ENCODE peak calls at places on chromosomes 1 and 21, in six cellular contexts. N is A549, J is ovary, E is PC-3, T is PC-9, G is AG10803. A is an unnamed sample.
A peak's percentile ranks its signal among the peaks of the same experiment; 100 is the strongest.

GRCh38 chr1:183070923-183071618 is 47.9 kb downstream of the LAMC1 start:
- DNase-seq in N (no peak), J (no peak), E (peak; percentile 69), T (no peak), G (peak; percentile 98), A (peak; percentile 61)

GRCh38 chr1:160209041-160209655 is 4.0 kb downstream of the PEA15 start:
- DNase-seq in N (no peak), J (no peak), E (no peak), T (no peak), G (no peak), A (no peak)

GRCh38 chr1:202029171-202029665 is 18.8 kb downstream of the ELF3 start:
- DNase-seq in N (peak; percentile 75), J (no peak), E (peak; percentile 88), T (peak; percentile 56), G (peak; percentile 76), A (peak; percentile 73)

GRCh38 chr1:32848354-32849063 is 22.2 kb downstream of the FNDC5 start:
- DNase-seq in N (no peak), J (no peak), E (no peak), T (no peak), G (no peak), A (no peak)

GRCh38 chr21:34942911-34943310 is 106.2 kb downstream of the RUNX1 start:
- DNase-seq in N (no peak), J (no peak), E (no peak), T (no peak), G (no peak), A (no peak)

GRCh38 chr1:45721207-45721606 is 29.2 kb downstream of the IPP start:
- DNase-seq in N (no peak), J (no peak), E (no peak), T (no peak), G (peak; percentile 87), A (peak; percentile 4)

GRCh38 chr1:2821970-2822620 is 20.6 kb upstream of the TTC34 start:
- DNase-seq in N (peak; percentile 38), J (peak; percentile 26), E (peak; percentile 41), T (no peak), G (no peak), A (no peak)

GRCh38 chr1:41417746-41418145 is 56.5 kb downstream of the FOXO6 start:
- DNase-seq in N (no peak), J (no peak), E (no peak), T (no peak), G (no peak), A (no peak)

GRCh38 chr1:48931571-48932251 is 155.0 kb upstream of the BEND5 start:
- DNase-seq in N (no peak), J (no peak), E (peak; percentile 91), T (peak; percentile 2), G (peak; percentile 81), A (peak; percentile 6)

GRCh38 chr1:30702823-30703222 is 20.6 kb downstream of the MATN1 start:
- DNase-seq in N (no peak), J (no peak), E (no peak), T (no peak), G (no peak), A (no peak)

GRCh38 chr21:36330904-36331303 is 10.9 kb downstream of the MORC3 start:
- DNase-seq in N (peak; percentile 18), J (peak; percentile 35), E (peak; percentile 62), T (peak; percentile 32), G (peak; percentile 61), A (peak; percentile 71)

DNA sequence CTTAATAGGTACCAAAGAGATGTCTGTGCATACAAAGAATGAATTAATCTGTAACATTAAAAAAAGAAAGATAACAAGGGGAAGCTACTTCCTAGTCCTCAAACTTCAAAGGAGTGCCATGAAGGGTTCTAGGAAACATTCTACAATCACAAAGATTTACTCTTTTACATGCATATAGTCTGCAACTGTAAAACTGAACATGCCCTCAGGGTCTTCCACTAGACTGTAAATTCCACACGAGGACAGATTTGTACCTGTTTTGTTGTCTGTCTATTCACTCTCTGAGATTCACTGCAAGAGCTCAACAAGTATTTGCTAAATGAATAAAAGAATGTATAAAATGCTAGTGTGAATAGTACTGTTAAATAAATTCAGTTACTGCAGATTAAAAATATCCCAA is 4.4 kb downstream of the JAK1 start:
- DNase-seq in N (no peak), J (no peak), E (no peak), T (no peak), G (no peak), A (no peak)
- H3K4me3 ChIP-seq in N (no peak overlapping the region), J (no peak overlapping the region), E (no peak overlapping the region), T (no peak overlapping the region), G (no peak overlapping the region), A (no peak overlapping the region)

GRCh38 chr1:208461680-208462079 is 217.5 kb upstream of the PLXNA2 start:
- DNase-seq in N (peak; percentile 7), J (no peak), E (peak; percentile 37), T (no peak), G (no peak), A (no peak)
- TF ChIP-seq CTCF in N (no peak), J (no peak), E (peak; percentile 61), T (peak; percentile 59), G (peak; percentile 20), A (no peak)

GRCh38 chr1:189149547-189150375 is 1327.9 kb downstream of the BRINP3 start:
- DNase-seq in N (peak; percentile 7), J (no peak), E (no peak), T (no peak), G (no peak), A (no peak)
- H3K4me3 ChIP-seq in N (peak overlapping the region; percentile 30), J (no peak overlapping the region), E (no peak overlapping the region), T (no peak overlapping the region), G (no peak overlapping the region), A (no peak overlapping the region)

GRCh38 chr1:65792671-65793358 is at the start of gene PDE4B:
- DNase-seq in N (no peak), J (no peak), E (no peak), T (no peak), G (peak; percentile 36), A (no peak)
- TF ChIP-seq CTCF in N (no peak), J (no peak), E (no peak), T (no peak), G (no peak), A (no peak)

DNA sequence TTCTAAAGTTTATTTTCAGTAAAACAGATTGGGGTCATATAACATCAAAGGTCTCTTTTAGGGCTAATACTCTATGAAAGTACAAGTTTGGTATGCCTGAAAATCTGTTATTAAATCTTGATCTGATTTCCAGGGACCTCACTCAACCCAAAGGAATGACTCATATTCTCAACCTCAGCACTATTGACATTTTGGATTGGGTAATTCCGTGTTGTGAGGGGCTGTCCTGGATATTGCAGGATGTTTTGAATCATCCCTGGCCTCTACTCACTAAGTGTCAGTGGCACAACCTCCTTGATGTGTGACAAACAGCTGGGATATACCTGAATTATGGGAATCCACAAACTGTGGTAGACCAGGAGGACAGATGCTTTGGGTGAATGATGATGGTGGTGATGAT is 51.5 kb upstream of the CYP2J2 start:
- DNase-seq in N (no peak), J (no peak), E (no peak), T (no peak), G (peak; percentile 37), A (no peak)
- H3K4me3 ChIP-seq in N (no peak overlapping the region), J (no peak overlapping the region), E (no peak overlapping the region), T (no peak overlapping the region), G (no peak overlapping the region), A (no peak overlapping the region)

DNA sequence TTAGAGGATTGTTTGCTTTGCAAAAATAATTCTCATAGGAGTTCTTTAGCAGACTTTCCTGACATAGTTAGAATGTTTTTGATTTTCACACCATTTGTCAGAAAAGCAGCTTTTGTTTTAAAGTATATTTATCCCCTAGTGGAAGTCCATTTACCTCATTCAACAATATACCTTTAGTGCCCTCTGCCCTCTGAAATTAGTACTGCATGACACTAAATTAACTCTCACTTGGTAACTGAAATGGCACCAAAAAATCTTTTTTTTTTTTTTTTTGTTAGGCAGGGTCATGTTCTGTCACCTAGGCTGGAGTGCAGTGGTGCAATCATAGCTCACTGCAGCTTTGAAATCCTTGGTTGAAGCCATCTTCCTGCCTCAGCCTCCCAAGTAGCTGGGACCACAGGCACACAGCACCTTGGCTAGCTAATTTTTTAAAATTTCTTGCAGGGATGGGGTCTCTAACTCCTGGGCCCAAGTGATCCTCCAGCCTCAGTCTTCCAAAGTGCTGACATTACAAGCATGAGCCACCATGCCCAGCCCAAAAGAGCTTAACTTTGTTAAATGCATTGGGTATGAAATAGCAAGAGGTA is 13.6 kb downstream of the LRRC42 start:
- DNase-seq in N (peak; percentile 33), J (no peak), E (peak; percentile 70), T (no peak), G (peak; percentile 44), A (peak; percentile 47)
- TF ChIP-seq CTCF in N (peak; percentile 53), J (no peak), E (peak; percentile 81), T (peak; percentile 75), G (peak; percentile 63), A (peak; percentile 52)

A was measured in fibroblast of the aortic adventitia.